ENCODE peak calls at places on chromosomes 2 and 18, in ten cellular contexts. L, D, E, Q, N, Z, R, J, W and V are unnamed samples.

GRCh38 chr18:13555192-13555591 is 171.2 kb downstream of the FAM210A start:
- DNase-seq in L (no peak), Z (no peak), W (no peak), E (no peak), N (no peak), D (no peak), J (no peak), R (no peak), Q (no peak), V (no peak)

GRCh38 chr18:59060540-59060939 is 79.1 kb upstream of the SEC11C start:
- DNase-seq in J (no peak), E (no peak), N (no peak), W (no peak), R (no peak), L (no peak), Q (no peak), D (no peak), Z (no peak), V (no peak)

GRCh38 chr2:108971661-108972566 is 17.1 kb downstream of the EDAR start:
- DNase-seq in L (no peak), E (no peak), N (no peak), J (no peak), R (peak; percentile 65), Z (no peak), W (no peak), D (peak; percentile 9), Q (peak; percentile 63), V (no peak)

GRCh38 chr2:100742884-100743283 is 77.1 kb upstream of the NPAS2 start:
- DNase-seq in L (peak; percentile 92), W (no peak), Q (no peak), R (no peak), E (no peak), N (no peak), D (peak; percentile 90), Z (no peak), J (no peak), V (peak; percentile 94)

GRCh38 chr2:215269397-215270117 is 42.3 kb upstream of the ATIC start:
- DNase-seq in Q (no peak), W (peak; percentile 29), J (no peak), R (peak; percentile 18), N (peak; percentile 84), E (peak; percentile 74), D (peak; percentile 87), L (peak; percentile 90), Z (no peak), V (peak; percentile 91)

GRCh38 chr2:219598308-219599078 is 836 bp downstream of the STK11IP start:
- DNase-seq in E (no peak), W (no peak), D (no peak), Q (no peak), Z (no peak), J (no peak), L (no peak), N (no peak), R (no peak), V (no peak)

GRCh38 chr2:19617251-19617650 is 258.8 kb upstream of the OSR1 start:
- DNase-seq in R (no peak), J (no peak), D (no peak), E (no peak), Q (no peak), L (no peak), N (no peak), Z (no peak), W (no peak), V (no peak)

GRCh38 chr2:10493636-10494281 is 45.6 kb upstream of the ODC1 start:
- DNase-seq in W (peak; percentile 61), R (peak; percentile 93), Z (no peak), L (peak; percentile 19), N (peak; percentile 71), Q (peak; percentile 54), J (peak; percentile 67), E (peak; percentile 98), D (peak; percentile 80), V (peak; percentile 29)

GRCh38 chr2:132824716-132825115 is 154.7 kb upstream of the LYPD1 start:
- DNase-seq in J (no peak), L (no peak), D (peak; percentile 89), N (no peak), R (no peak), W (no peak), Z (no peak), Q (no peak), E (no peak), V (peak; percentile 60)

DNA sequence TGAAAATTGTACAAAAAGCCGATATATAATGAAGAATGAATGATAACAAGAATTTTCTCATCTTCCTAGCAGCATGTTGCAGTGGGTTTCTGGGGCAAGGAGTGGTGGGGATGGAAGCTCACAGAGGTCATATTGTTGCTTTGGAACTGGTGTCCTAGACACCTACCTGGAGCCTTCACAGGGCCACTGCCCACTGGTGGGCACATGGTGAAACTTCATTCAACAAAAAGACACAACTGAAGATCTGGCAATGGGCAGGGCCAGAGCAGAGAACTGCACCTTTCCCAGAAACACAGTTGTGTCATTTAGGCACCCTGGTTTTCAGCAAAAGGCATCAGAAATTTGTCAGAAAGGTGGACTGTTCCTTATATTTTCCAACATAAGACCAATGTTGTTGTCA is 115.3 kb downstream of the FHOD3 start:
- DNase-seq in D (peak; percentile 29), Q (no peak), N (peak; percentile 69), R (peak; percentile 4), Z (no peak), J (no peak), W (no peak), E (peak; percentile 6), L (peak; percentile 28), V (peak; percentile 11)
- TF ChIP-seq CTCF in D (peak; percentile 55), Q (peak; percentile 11), N (peak; percentile 64), R (no peak), Z (no peak), J (no peak), W (peak; percentile 57), E (peak; percentile 24), L (peak; percentile 63), V (peak; percentile 45)

GRCh38 chr2:44086639-44087036 is 82.0 kb upstream of the PPM1B start:
- DNase-seq in E (no peak), Z (no peak), N (no peak), L (no peak), Q (no peak), D (no peak), W (no peak), R (no peak), J (no peak), V (no peak)
- H3K4me3 ChIP-seq in E (no peak overlapping the region), Z (peak overlapping the region; percentile 28), N (no peak overlapping the region), L (no peak overlapping the region), Q (peak overlapping the region; percentile 41), D (no peak overlapping the region), W (no peak overlapping the region), R (peak overlapping the region; percentile 36), J (no peak overlapping the region), V (peak overlapping the region; percentile 46)

GRCh38 chr2:86066915-86067314 is 38.8 kb downstream of the POLR1A start:
- DNase-seq in N (no peak), Q (no peak), E (no peak), D (no peak), L (no peak), Z (no peak), J (no peak), W (no peak), R (no peak), V (no peak)

GRCh38 chr2:86069783-86070339 is 35.8 kb downstream of the POLR1A start:
- DNase-seq in N (no peak), L (no peak), J (no peak), Q (no peak), R (no peak), W (no peak), E (no peak), Z (no peak), D (no peak), V (no peak)

GRCh38 chr2:86070868-86071267 is 34.8 kb downstream of the POLR1A start:
- DNase-seq in D (no peak), N (no peak), Z (no peak), R (no peak), W (no peak), Q (no peak), J (no peak), E (no peak), L (no peak), V (no peak)

GRCh38 chr2:86068098-86069047 is 37.3 kb downstream of the POLR1A start:
- DNase-seq in W (peak; percentile 36), R (no peak), Z (no peak), L (peak; percentile 7), E (no peak), J (no peak), D (no peak), Q (no peak), N (peak; percentile 41), V (peak; percentile 59)

DNA sequence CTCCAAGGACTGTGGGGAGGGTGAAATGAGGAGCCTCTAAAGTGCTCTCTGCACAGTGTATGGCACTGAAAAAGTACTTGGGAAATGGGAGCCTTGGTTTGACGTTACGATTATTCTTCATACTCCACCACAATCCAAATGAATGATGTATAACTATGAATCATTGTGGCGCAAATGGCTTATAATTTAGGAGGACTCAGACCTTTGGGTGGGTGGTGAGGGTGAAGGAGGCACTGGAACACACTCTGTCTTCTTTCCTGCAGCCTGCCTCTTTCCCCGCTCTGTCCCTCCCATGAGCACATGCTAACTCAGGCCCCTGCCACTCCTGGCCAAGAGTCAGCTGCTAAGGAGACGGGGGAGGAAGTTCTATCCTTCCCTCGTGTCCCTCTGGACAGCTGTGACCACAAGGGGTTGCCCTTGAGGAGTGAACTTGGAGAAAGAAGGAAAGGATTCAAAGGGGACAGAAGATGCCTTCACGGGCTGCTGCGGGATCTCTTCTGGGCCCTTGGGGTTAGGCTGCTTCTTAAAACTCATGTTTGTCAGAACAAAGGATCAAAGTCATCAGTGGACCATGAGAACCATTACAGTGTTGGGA is 36.5 kb downstream of the POLR1A start:
- DNase-seq in L (no peak), J (no peak), Z (no peak), Q (no peak), R (no peak), W (no peak), D (no peak), E (no peak), N (no peak), V (peak; percentile 37)
- TF ChIP-seq CTCF in L (no peak), J (no peak), Z (no peak), Q (no peak), R (no peak), W (no peak), D (no peak), E (no peak), N (no peak), V (peak; percentile 27)

GRCh38 chr2:148642891-148643416 is 1.6 kb upstream of the EPC2 start:
- DNase-seq in W (no peak), E (peak; percentile 68), D (peak; percentile 90), J (no peak), L (peak; percentile 78), R (no peak), Q (no peak), N (peak; percentile 9), Z (no peak), V (peak; percentile 32)

GRCh38 chr2:148643421-148643820 is 1.1 kb upstream of the EPC2 start:
- DNase-seq in N (peak; percentile 79), R (no peak), J (no peak), D (no peak), Z (no peak), Q (no peak), E (peak; percentile 23), W (peak; percentile 55), L (no peak), V (no peak)

GRCh38 chr2:148644885-148645134 is 259 bp downstream of the EPC2 start:
- DNase-seq in E (no peak), N (no peak), W (no peak), L (no peak), D (no peak), Q (no peak), Z (no peak), R (no peak), J (no peak), V (no peak)

GRCh38 chr2:148645135-148645924 is 779 bp downstream of the EPC2 start:
- DNase-seq in Q (peak; percentile 97), R (peak; percentile 66), L (peak; percentile 93), D (peak; percentile 95), N (peak; percentile 92), E (peak; percentile 93), W (peak; percentile 94), Z (peak; percentile 96), J (peak; percentile 94), V (peak; percentile 94)

GRCh38 chr2:148643998-148644884 is at the start of gene EPC2:
- DNase-seq in J (peak; percentile 90), L (peak; percentile 90), Q (peak; percentile 92), N (peak; percentile 90), W (peak; percentile 96), Z (peak; percentile 89), D (peak; percentile 85), R (peak; percentile 47), E (peak; percentile 91), V (peak; percentile 80)
- H3K4me3 ChIP-seq in J (peak within 1 kb of the TSS; percentile 95), L (peak within 1 kb of the TSS; percentile 79), Q (peak within 1 kb of the TSS; percentile 86), N (peak within 1 kb of the TSS; percentile 94), W (peak within 1 kb of the TSS; percentile 93), Z (peak within 1 kb of the TSS; percentile 97), D (peak within 1 kb of the TSS; percentile 77), R (peak within 1 kb of the TSS; percentile 79), E (peak within 1 kb of the TSS; percentile 97), V (peak within 1 kb of the TSS; percentile 72)